ENCODE peak calls at places on chromosome 1, in four cellular contexts. Z is GM23338, L is fibroblast of lung, S is HCT116. D is an unnamed sample.

GRCh38 chr1:38527373-38527966 is 332.1 kb downstream of the RRAGC start:
- DNase-seq in S (peak; percentile 37), Z (peak; percentile 60), L (no peak), D (peak; percentile 31)

GRCh38 chr1:31699341-31699891 is 4.4 kb downstream of the COL16A1 start:
- DNase-seq in Z (no peak), S (no peak), L (no peak), D (no peak)

GRCh38 chr1:18282851-18283600 is 175.4 kb downstream of the IGSF21 start:
- DNase-seq in Z (peak; percentile 86), L (no peak), S (no peak), D (no peak)

GRCh38 chr1:2468041-2468472 is 8.0 kb upstream of the PLCH2 start:
- DNase-seq in L (peak; percentile 31), S (no peak), Z (peak; percentile 75), D (peak; percentile 70)

GRCh38 chr1:108521990-108522393 is 37.9 kb upstream of the EEIG2 start:
- DNase-seq in L (peak; percentile 37), S (no peak), Z (no peak), D (no peak)

GRCh38 chr1:53011175-53011574 is 50.8 kb upstream of the PODN start:
- DNase-seq in Z (no peak), S (no peak), L (no peak), D (no peak)

GRCh38 chr1:30718636-30719405 is 4.6 kb downstream of the MATN1 start:
- DNase-seq in Z (peak; percentile 79), L (peak; percentile 99), S (peak; percentile 91), D (peak; percentile 89)

GRCh38 chr1:47534417-47534816 is 96.6 kb downstream of the FOXD2 start:
- DNase-seq in S (no peak), Z (no peak), L (no peak), D (peak; percentile 36)

GRCh38 chr1:150151291-150152181 is 1.8 kb downstream of the PLEKHO1 start:
- DNase-seq in L (no peak), S (no peak), Z (no peak), D (no peak)

GRCh38 chr1:53732912-53733317 is 6.0 kb downstream of the GLIS1 start:
- DNase-seq in S (no peak), Z (no peak), L (peak; percentile 95), D (no peak)

GRCh38 chr1:111417755-111418154 is 9.8 kb downstream of the OVGP1 start:
- DNase-seq in S (no peak), Z (peak; percentile 10), L (peak; percentile 72), D (peak; percentile 49)

GRCh38 chr1:161013104-161013590 is 7.8 kb downstream of the F11R start:
- DNase-seq in Z (no peak), S (no peak), L (no peak), D (no peak)

GRCh38 chr1:37243368-37244082 is 209.2 kb upstream of the GRIK3 start:
- DNase-seq in S (no peak), Z (peak; percentile 47), L (no peak), D (no peak)

GRCh38 chr1:63931468-63931867 is 157.7 kb downstream of the ROR1 start:
- DNase-seq in L (peak; percentile 36), Z (no peak), S (no peak), D (no peak)

GRCh38 chr1:112046630-112047029 is 57.2 kb upstream of the KCND3 start:
- DNase-seq in L (no peak), S (no peak), Z (no peak), D (no peak)

GRCh38 chr1:207752456-207753132 is 740 bp downstream of the CD46 start:
- DNase-seq in S (no peak), Z (peak; percentile 32), L (peak; percentile 20), D (peak; percentile 69)

GRCh38 chr1:184061396-184062003 is 10.0 kb downstream of the TSEN15 start:
- DNase-seq in Z (peak; percentile 39), L (peak; percentile 58), S (no peak), D (no peak)

GRCh38 chr1:180928272-180929230 is 15.9 kb downstream of the KIAA1614 start:
- DNase-seq in L (no peak), S (no peak), Z (no peak), D (no peak)

GRCh38 chr1:170881268-170882265 is 53.8 kb upstream of the MROH9 start:
- DNase-seq in L (peak; percentile 72), Z (peak; percentile 17), S (peak; percentile 37), D (peak; percentile 24)

DNA sequence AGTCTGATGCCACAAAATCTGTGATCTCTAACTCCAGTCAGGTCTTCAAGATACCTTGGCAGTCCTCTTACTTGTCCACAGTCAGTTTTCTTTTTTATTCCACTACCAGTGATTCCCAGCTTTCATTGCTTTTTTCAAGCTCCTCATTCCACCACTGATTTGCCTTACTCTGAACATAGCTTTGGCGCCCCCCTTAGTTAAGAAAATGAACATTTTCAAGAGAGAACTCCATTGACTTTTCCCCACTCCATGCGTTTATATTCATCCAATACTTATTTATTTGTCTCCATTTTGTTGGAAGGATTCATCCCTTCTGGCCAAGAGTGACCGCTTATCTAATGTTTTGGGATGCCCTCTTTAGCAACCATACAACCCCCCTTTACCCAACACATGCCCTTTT is 33.9 kb upstream of the IPO9 start:
- DNase-seq in Z (peak; percentile 71), S (peak; percentile 13), L (peak; percentile 61), D (peak; percentile 51)
- TF ChIP-seq CTCF in Z (peak; percentile 62), S (peak; percentile 43), L (peak; percentile 34), D (peak; percentile 45)

GRCh38 chr1:50418600-50419109 is 4.6 kb downstream of the DMRTA2 start:
- DNase-seq in L (no peak), S (no peak), Z (peak; percentile 67), D (no peak)
- TF ChIP-seq EZH2 in L (peak; percentile 95), S (no peak), Z (peak; percentile 96), D (peak; percentile 97)

GRCh38 chr1:232793944-232794343 is 11.3 kb upstream of the MAP10 start:
- DNase-seq in L (peak; percentile 43), S (peak; percentile 2), Z (no peak), D (peak; percentile 68)
- TF ChIP-seq CTCF in L (peak; percentile 12), S (no peak), Z (peak; percentile 1), D (peak; percentile 42)

DNA sequence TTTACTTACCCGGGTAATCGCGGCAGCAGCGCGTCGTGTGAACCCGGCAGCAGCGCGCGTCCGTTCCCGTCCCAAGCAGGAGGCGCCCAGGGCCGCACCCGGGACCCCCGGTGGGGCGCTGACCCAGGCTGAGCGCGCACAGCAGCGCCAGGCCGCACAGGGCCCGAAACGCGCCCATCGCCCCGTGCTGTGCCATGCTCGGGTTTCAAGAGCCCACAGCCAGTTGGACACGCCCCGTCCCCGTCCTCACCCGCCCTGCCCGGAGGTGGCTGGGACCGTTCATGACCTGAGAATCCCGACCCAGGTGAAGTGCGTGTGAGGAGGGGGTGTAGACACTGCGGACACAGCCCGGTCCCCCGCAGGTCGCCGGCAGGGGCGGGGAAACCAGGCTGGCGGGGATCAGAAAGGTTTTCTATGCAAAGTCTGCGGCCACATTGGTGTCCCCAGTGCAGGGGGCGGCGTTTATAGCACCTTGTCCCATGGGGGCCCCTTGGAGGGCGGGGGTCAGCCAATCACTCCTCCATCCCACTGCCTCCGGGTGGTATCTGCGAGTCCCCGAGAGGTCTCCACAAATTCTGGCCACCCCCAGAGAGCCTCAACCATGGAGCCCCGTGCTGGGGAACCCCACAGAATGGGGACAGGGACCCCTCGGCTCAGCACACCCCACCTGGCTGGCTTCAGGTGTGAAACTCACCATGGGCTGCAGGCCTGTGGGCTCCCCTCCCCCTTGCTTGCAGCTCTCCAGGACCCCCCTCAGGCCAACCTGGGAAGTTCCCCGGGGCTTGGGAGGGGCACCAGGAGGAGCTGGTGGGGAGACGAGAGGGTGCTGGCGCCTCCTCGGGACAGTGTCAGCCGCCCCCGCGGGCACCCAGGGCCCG is at the start of gene TNFRSF18:
- DNase-seq in S (peak; percentile 23), Z (peak; percentile 68), L (peak; percentile 6), D (no peak)
- TF ChIP-seq EZH2 in S (no peak), Z (no peak), L (peak; percentile 34), D (no peak)

GRCh38 chr1:205458777-205459566 is 3.1 kb upstream of the BLACAT1 start:
- DNase-seq in L (peak; percentile 63), Z (peak; percentile 85), S (no peak), D (peak; percentile 83)

GRCh38 chr1:205456868-205457724 is 1.3 kb upstream of the BLACAT1 start:
- DNase-seq in Z (peak; percentile 90), S (no peak), L (no peak), D (no peak)

GRCh38 chr1:205455581-205456382 is at the start of gene BLACAT1:
- DNase-seq in L (no peak), Z (peak; percentile 72), S (no peak), D (no peak)

GRCh38 chr1:205454903-205455335 is 926 bp downstream of the BLACAT1 start:
- DNase-seq in S (no peak), Z (peak; percentile 73), L (no peak), D (no peak)

GRCh38 chr1:205456383-205456867 is 580 bp upstream of the BLACAT1 start:
- DNase-seq in Z (peak; percentile 75), S (no peak), L (no peak), D (no peak)
- TF ChIP-seq CTCF in Z (peak; percentile 38), S (no peak), L (no peak), D (no peak)

DNA sequence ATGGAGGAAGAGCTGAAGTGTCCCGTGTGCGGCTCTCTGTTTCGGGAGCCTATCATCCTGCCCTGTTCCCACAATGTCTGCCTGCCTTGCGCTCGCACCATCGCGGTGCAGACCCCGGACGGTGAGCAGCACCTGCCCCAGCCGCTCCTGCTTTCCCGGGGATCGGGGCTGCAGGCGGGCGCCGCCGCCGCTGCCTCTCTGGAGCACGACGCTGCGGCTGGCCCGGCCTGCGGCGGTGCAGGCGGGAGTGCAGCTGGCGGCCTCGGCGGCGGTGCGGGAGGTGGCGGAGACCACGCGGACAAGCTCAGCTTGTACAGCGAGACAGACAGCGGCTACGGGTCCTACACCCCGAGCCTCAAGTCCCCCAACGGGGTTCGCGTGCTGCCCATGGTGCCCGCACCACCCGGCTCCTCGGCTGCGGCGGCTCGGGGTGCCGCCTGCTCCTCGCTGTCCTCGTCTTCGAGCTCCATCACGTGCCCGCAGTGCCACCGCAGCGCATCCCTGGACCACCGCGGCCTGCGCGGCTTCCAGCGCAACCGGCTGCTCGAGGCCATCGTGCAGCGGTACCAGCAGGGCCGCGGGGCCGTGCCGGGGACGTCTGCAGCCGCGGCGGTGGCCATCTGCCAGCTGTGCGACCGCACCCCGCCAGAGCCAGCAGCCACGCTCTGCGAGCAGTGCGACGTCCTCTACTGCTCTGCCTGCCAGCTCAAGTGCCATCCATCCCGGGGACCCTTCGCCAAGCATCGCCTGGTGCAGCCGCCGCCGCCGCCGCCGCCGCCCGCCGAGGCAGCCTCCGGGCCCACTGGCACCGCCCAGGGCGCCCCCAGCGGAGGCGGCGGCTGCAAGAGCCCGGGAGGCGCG is 1.3 kb downstream of the TRIM67 start:
- DNase-seq in Z (peak; percentile 51), S (no peak), L (no peak), D (no peak)
- TF ChIP-seq EZH2 in Z (no peak), S (no peak), L (peak; percentile 96), D (peak; percentile 73)

D was measured in hepatocyte.